ENCODE peak calls at places on chromosomes 6 and 20, in seven cellular contexts. Y is cardiac muscle cell, L is gastrocnemius medialis, Z is ascending aorta, K is stomach, N is heart right ventricle, B is OCI-LY7. C is an unnamed sample.

GRCh38 chr6:116410945-116411623 is 40.3 kb downstream of the DSE start:
- DNase-seq in Y (peak; percentile 58), L (peak; percentile 82), Z (no peak), K (no peak), N (no peak), B (no peak), C (no peak)

GRCh38 chr6:131963063-131963462 is 11.9 kb upstream of the CCN2 start:
- DNase-seq in Y (no peak), L (no peak), Z (no peak), K (no peak), N (no peak), B (no peak), C (no peak)

GRCh38 chr6:38973178-38974057 is 75.2 kb upstream of the GLP1R start:
- DNase-seq in Y (peak; percentile 57), L (no peak), Z (no peak), K (no peak), N (no peak), B (peak; percentile 52), C (no peak)

GRCh38 chr6:33812669-33813068 is 8.9 kb upstream of the MLN start:
- DNase-seq in Y (peak; percentile 92), L (no peak), Z (no peak), K (peak; percentile 35), N (peak; percentile 52), B (peak; percentile 39), C (no peak)

GRCh38 chr6:159279790-159280277 is 110.6 kb downstream of the FNDC1 start:
- DNase-seq in Y (no peak), L (no peak), Z (no peak), K (peak; percentile 69), N (no peak), B (no peak), C (no peak)

GRCh38 chr20:48007356-48007755 is 222.1 kb upstream of the SULF2 start:
- DNase-seq in Y (no peak), L (no peak), Z (no peak), K (no peak), N (no peak), B (no peak), C (no peak)

GRCh38 chr6:3850451-3851203 is 1.5 kb downstream of the FAM50B start:
- DNase-seq in Y (no peak), L (no peak), Z (no peak), K (no peak), N (no peak), B (no peak), C (no peak)

GRCh38 chr6:116531675-116532570 is 13.6 kb downstream of the TRAPPC3L start:
- DNase-seq in Y (peak; percentile 74), L (peak; percentile 25), Z (peak; percentile 81), K (peak; percentile 56), N (peak; percentile 5), B (peak; percentile 69), C (peak; percentile 51)

GRCh38 chr6:78883651-78884050 is 16.3 kb downstream of the IRAK1BP1 start:
- DNase-seq in Y (no peak), L (no peak), Z (no peak), K (no peak), N (no peak), B (no peak), C (no peak)

GRCh38 chr6:125793863-125794262 is 3.1 kb downstream of the NCOA7 start:
- DNase-seq in Y (no peak), L (no peak), Z (no peak), K (no peak), N (no peak), B (no peak), C (no peak)
- H3K4me3 ChIP-seq in Y (no peak overlapping the region), L (no peak overlapping the region), Z (no peak overlapping the region), K (no peak overlapping the region), N (peak overlapping the region; percentile 6), B (peak overlapping the region; percentile 96), C (no peak overlapping the region)

GRCh38 chr6:151916680-151917164 is 109.2 kb downstream of the ESR1 start:
- DNase-seq in Y (no peak), L (peak; percentile 34), Z (no peak), K (no peak), N (no peak), B (no peak), C (peak; percentile 53)
- H3K4me3 ChIP-seq in Y (no peak overlapping the region), L (no peak overlapping the region), Z (no peak overlapping the region), K (no peak overlapping the region), N (no peak overlapping the region), B (no peak overlapping the region), C (no peak overlapping the region)

GRCh38 chr20:35171753-35172433 is at the start of gene PROCR:
- DNase-seq in Y (peak; percentile 32), L (peak; percentile 77), Z (peak; percentile 92), K (peak; percentile 72), N (peak; percentile 82), B (no peak), C (peak; percentile 92)
- H3K4me3 ChIP-seq in Y (no peak within 1 kb of the TSS), L (peak within 1 kb of the TSS; percentile 31), Z (peak within 1 kb of the TSS; percentile 64), K (peak within 1 kb of the TSS; percentile 39), N (peak within 1 kb of the TSS; percentile 58), B (no peak within 1 kb of the TSS), C (peak within 1 kb of the TSS; percentile 48)

GRCh38 chr6:69863766-69864165 is 2.6 kb upstream of the COL19A1 start:
- DNase-seq in Y (no peak), L (no peak), Z (no peak), K (no peak), N (no peak), B (no peak), C (no peak)

GRCh38 chr6:69861986-69862385 is 4.4 kb upstream of the COL19A1 start:
- DNase-seq in Y (no peak), L (no peak), Z (no peak), K (no peak), N (no peak), B (no peak), C (no peak)

GRCh38 chr6:69867075-69867911 is 937 bp downstream of the COL19A1 start:
- DNase-seq in Y (peak; percentile 90), L (peak; percentile 21), Z (peak; percentile 74), K (peak; percentile 62), N (peak; percentile 71), B (peak; percentile 79), C (peak; percentile 69)

GRCh38 chr6:69866351-69867074 is at the start of gene COL19A1:
- DNase-seq in Y (peak; percentile 51), L (no peak), Z (no peak), K (no peak), N (peak; percentile 17), B (peak; percentile 41), C (no peak)

GRCh38 chr6:69865126-69865525 is 1.2 kb upstream of the COL19A1 start:
- DNase-seq in Y (no peak), L (no peak), Z (no peak), K (no peak), N (no peak), B (no peak), C (no peak)
- H3K4me3 ChIP-seq in Y (no peak overlapping the region), L (no peak overlapping the region), Z (no peak overlapping the region), K (no peak overlapping the region), N (no peak overlapping the region), B (no peak overlapping the region), C (no peak overlapping the region)

C was measured in tibial artery.